ENCODE peak calls at places on chromosomes 2 and 18, in seven cellular contexts. W, H, C, Y, S, N and X are unnamed samples.
A peak's percentile ranks its signal among the peaks of the same experiment; 100 is the strongest.

GRCh38 chr18:28045176-28045810 is 131.6 kb downstream of the CDH2 start:
- DNase-seq in S (no peak), Y (peak; percentile 86), N (no peak), W (no peak), H (no peak), C (no peak), X (no peak)

GRCh38 chr2:177355874-177356273 is 36.7 kb upstream of the AGPS start:
- DNase-seq in C (no peak), N (no peak), S (no peak), H (no peak), W (no peak), Y (no peak), X (no peak)

GRCh38 chr2:64329848-64330247 is 124.1 kb upstream of the LGALSL start:
- DNase-seq in S (no peak), H (no peak), N (no peak), Y (peak; percentile 4), W (peak; percentile 54), C (peak; percentile 70), X (no peak)

GRCh38 chr2:59732861-59733603 is 820.4 kb downstream of the BCL11A start:
- DNase-seq in N (no peak), W (no peak), Y (no peak), S (no peak), C (no peak), H (no peak), X (no peak)

GRCh38 chr18:11002796-11003195 is 146.6 kb downstream of the PIEZO2 start:
- DNase-seq in S (no peak), N (no peak), Y (no peak), C (no peak), W (no peak), H (no peak), X (no peak)

GRCh38 chr2:17966793-17967192 is 88.3 kb downstream of the KCNS3 start:
- DNase-seq in Y (no peak), H (no peak), W (no peak), C (no peak), S (no peak), N (no peak), X (no peak)

GRCh38 chr2:201126308-201127127 is 10.6 kb downstream of the CFLAR start:
- DNase-seq in N (no peak), W (no peak), H (no peak), Y (peak; percentile 49), C (no peak), S (no peak), X (no peak)

GRCh38 chr2:120013569-120014223 is 819 bp downstream of the EPB41L5 start:
- DNase-seq in W (no peak), S (no peak), C (peak; percentile 44), N (no peak), H (no peak), Y (no peak), X (no peak)

GRCh38 chr2:84906900-84907714 is 1.7 kb downstream of the TMSB10 start:
- DNase-seq in S (peak; percentile 93), N (peak; percentile 57), H (peak; percentile 83), W (no peak), Y (peak; percentile 75), C (peak; percentile 69), X (peak; percentile 52)

GRCh38 chr18:72152935-72153334 is 391.2 kb downstream of the CBLN2 start:
- DNase-seq in W (no peak), Y (no peak), H (no peak), S (no peak), N (no peak), C (no peak), X (no peak)

DNA sequence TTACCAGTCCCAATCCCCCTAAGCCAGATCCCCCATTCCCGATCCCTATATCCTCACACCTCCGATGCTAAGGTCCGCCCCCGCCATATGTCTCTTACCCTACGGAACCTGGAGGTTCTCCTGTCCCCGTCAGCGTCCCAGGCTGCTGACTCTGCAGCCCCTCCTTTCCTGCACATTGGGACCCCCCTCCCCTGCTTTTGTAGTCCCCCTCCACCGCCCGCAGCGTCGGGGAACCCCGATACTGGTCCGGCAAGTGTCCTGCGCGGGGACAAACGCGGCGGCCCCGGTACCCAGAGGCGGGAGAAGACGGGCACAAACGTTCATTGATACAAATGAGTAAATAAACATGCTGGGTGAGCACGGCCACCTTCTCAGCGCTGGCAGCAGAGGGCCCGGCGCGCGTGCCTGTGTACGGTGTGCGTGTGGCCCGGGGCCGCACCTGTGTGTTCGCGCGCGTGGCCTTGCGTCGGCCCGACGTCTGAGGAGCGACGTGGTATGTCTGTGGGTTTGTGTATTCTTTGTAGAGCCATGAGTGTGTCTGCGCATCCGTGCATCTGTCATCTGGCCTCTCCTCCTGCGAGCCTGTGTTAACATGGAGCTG is 2.0 kb upstream of the CYP26B1 start:
- DNase-seq in H (peak; percentile 63), S (no peak), N (no peak), Y (peak; percentile 14), C (no peak), W (peak; percentile 30), X (no peak)
- TF ChIP-seq POLR2A in H (no peak), S (no peak), N (no peak), Y (no peak), C (no peak), W (no peak), X (no peak)

GRCh38 chr2:197498937-197499593 is 575 bp downstream of the HSPD1 start:
- DNase-seq in C (peak; percentile 76), N (peak; percentile 57), W (peak; percentile 75), Y (peak; percentile 42), H (peak; percentile 85), S (no peak), X (no peak)

GRCh38 chr2:197498627-197498936 is 1.1 kb downstream of the HSPD1 start:
- DNase-seq in Y (no peak), C (no peak), W (no peak), H (no peak), N (no peak), S (no peak), X (no peak)

GRCh38 chr2:197502201-197502600 is 2.0 kb downstream of the HSPE1 start:
- DNase-seq in S (no peak), C (no peak), W (no peak), H (no peak), Y (no peak), N (no peak), X (no peak)

GRCh38 chr2:197500503-197501179 is 462 bp downstream of the HSPE1 start:
- DNase-seq in W (no peak), C (no peak), N (no peak), H (no peak), Y (peak; percentile 5), S (no peak), X (no peak)

DNA sequence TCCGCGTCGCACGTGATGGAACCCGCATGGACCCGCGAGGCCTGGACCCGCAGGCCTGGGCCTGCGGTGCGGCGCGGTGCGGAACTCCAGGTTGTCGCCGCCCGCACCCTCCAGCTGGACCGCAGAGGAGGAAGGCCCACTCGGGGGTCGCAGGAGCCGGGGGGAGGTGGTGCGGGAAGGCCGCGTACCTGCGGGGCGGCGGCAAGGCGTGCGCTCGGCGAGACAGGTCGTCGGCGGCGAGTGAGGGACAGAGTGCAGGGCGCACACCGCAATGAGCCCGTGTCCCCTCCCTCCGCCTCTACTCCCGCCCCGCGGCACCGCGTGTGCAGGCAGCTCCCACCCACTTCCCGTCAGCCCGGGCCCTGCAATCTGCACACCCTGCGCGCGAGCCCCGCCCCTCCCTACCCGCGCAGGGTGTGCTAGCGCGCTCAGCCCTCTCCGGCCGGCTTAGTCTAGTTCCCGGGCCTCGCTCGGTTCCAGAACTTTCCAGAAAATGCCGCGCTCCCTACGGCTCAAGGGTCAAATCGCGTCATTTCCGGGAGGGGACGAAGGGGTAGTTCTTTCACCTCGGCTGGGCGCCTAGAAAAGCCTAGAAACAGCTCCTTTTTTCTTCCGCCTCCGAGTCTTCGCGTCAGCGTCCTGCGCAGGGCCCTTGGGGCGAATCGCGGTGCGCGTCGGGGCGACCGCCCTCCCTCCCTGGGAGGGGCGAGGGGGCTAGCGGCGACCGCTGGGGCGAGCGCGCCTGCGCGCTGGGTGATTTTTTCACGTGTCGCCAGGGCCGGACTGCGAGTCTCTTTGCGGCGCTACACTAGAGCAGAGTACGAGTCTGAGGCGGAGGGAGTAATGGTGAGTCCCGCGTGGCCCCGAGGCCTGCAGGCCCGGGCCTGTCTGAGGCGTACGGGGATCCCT is at the start of the genes HSPD1 and HSPE1:
- DNase-seq in H (peak; percentile 99), Y (peak; percentile 99), C (peak; percentile 99), N (peak; percentile 100), W (peak; percentile 98), S (peak; percentile 84), X (peak; percentile 90)
- TF ChIP-seq POLR2A in H (peak; percentile 92), Y (peak; percentile 71), C (peak; percentile 97), N (peak; percentile 100), W (no peak), S (peak; percentile 100), X (peak; percentile 92)

DNA sequence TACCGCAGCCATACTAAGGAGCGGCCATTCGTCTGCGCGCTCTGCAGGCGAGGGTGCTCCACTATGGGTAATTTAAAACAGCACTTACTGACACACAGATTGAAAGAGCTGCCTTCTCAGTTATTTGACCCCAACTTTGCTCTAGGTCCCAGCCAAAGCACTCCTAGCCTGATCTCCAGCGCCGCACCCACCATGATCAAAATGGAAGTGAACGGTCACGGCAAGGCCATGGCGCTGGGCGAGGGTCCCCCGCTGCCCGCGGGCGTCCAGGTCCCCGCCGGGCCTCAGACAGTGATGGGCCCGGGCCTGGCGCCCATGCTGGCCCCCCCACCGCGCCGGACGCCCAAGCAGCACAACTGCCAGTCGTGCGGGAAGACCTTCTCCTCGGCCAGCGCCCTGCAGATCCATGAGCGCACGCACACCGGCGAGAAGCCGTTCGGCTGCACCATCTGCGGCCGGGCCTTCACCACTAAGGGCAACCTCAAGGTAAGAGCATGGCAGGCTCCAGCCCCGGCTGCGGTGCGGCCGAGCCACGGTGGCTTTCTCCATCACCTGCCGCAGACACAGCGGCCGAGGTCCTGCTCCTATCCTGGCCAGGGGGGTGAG is 15.5 kb downstream of the SALL3 start:
- DNase-seq in W (no peak), C (no peak), N (no peak), H (no peak), S (no peak), Y (no peak), X (no peak)
- TF ChIP-seq POLR2A in W (no peak), C (no peak), N (no peak), H (no peak), S (no peak), Y (no peak), X (no peak)

GRCh38 chr2:224948005-224948404 is 94.3 kb downstream of the DOCK10 start:
- DNase-seq in S (no peak), C (no peak), N (no peak), W (no peak), H (no peak), Y (no peak), X (no peak)

GRCh38 chr2:224947566-224947965 is 94.7 kb downstream of the DOCK10 start:
- DNase-seq in W (no peak), S (no peak), Y (peak; percentile 22), H (no peak), N (no peak), C (no peak), X (no peak)

GRCh38 chr2:224948859-224949258 is 93.4 kb downstream of the DOCK10 start:
- DNase-seq in Y (peak; percentile 75), S (no peak), N (no peak), C (no peak), W (no peak), H (no peak), X (no peak)

GRCh38 chr2:224945134-224945533 is 97.1 kb downstream of the DOCK10 start:
- DNase-seq in H (no peak), N (no peak), Y (no peak), W (no peak), S (no peak), C (no peak), X (no peak)

DNA sequence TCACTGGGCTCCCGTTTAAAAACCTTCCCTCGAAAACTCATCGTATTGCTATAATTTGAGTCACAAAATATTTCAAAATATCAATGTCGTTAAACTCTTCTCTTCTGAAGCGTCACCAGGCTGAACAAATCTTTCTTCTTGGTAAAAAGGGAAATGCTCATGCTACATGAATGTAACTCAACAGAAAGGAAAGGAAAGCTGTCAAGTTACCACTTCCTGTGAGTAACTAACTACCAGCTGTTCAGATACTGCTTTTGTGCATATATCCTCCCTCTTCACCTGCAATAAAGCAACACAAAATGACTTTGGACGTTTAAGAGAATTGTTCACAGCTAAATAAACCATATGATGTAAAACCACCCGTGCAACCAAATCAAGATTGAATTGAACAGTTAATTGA is 95.4 kb downstream of the DOCK10 start:
- DNase-seq in S (no peak), W (no peak), H (no peak), N (no peak), Y (peak; percentile 92), C (no peak), X (no peak)
- TF ChIP-seq POLR2A in S (no peak), W (no peak), H (no peak), N (no peak), Y (no peak), C (peak; percentile 57), X (peak; percentile 73)